ENCODE peak calls at places on chromosomes 12 and 14, in eight cellular contexts. R is vagina, Q is Peyer's patch, I is H54, E is A549, C is body of pancreas, T is transverse colon, F is suprapubic skin. S is an unnamed sample.

GRCh38 chr14:21498540-21499526 is 12.3 kb downstream of the METTL3 start:
- DNase-seq in Q (no peak), T (no peak), C (peak; percentile 23), F (no peak), I (no peak), R (no peak), E (peak; percentile 49), S (no peak)

GRCh38 chr12:51889216-51890134 is 1.6 kb downstream of the ANKRD33 start:
- DNase-seq in T (no peak), F (no peak), Q (no peak), E (no peak), C (no peak), I (no peak), R (no peak), S (no peak)

GRCh38 chr12:132222096-132222807 is 78.0 kb downstream of the NOC4L start:
- DNase-seq in F (no peak), C (peak; percentile 7), T (no peak), I (no peak), Q (peak; percentile 67), R (no peak), E (peak; percentile 52), S (no peak)

GRCh38 chr12:30180602-30181001 is 396.9 kb upstream of the TMTC1 start:
- DNase-seq in C (no peak), I (no peak), F (no peak), E (no peak), R (no peak), Q (no peak), T (no peak), S (no peak)

GRCh38 chr12:119870462-119870861 is 6.7 kb downstream of the CIT start:
- DNase-seq in F (no peak), I (no peak), R (no peak), T (no peak), C (no peak), Q (no peak), E (no peak), S (no peak)

GRCh38 chr12:88633312-88633711 is 53.0 kb upstream of the KITLG start:
- DNase-seq in C (no peak), R (no peak), F (no peak), E (no peak), Q (no peak), T (no peak), I (no peak), S (no peak)

GRCh38 chr14:51638071-51638944 is 13.4 kb upstream of the FRMD6 start:
- DNase-seq in C (no peak), E (peak; percentile 68), T (no peak), F (no peak), R (no peak), I (no peak), Q (no peak), S (no peak)

GRCh38 chr12:52687527-52688385 is 7.5 kb upstream of the KRT1 start:
- DNase-seq in C (no peak), T (peak; percentile 22), E (no peak), R (no peak), F (no peak), Q (no peak), I (no peak), S (no peak)

GRCh38 chr14:100334904-100335303 is 11.8 kb downstream of the SLC25A47 start:
- DNase-seq in R (no peak), T (no peak), C (no peak), Q (no peak), I (no peak), F (peak; percentile 48), E (no peak), S (no peak)

GRCh38 chr14:100332797-100333196 is 9.7 kb downstream of the SLC25A47 start:
- DNase-seq in C (peak; percentile 51), R (no peak), T (no peak), F (no peak), E (no peak), Q (no peak), I (no peak), S (peak; percentile 62)

GRCh38 chr14:100333311-100333710 is 10.2 kb downstream of the SLC25A47 start:
- DNase-seq in Q (no peak), R (no peak), T (no peak), F (no peak), C (no peak), E (no peak), I (no peak), S (no peak)

GRCh38 chr14:100336618-100337530 is 13.7 kb downstream of the SLC25A47 start:
- DNase-seq in R (no peak), Q (no peak), F (peak; percentile 37), E (no peak), C (no peak), T (no peak), I (no peak), S (peak; percentile 48)

DNA sequence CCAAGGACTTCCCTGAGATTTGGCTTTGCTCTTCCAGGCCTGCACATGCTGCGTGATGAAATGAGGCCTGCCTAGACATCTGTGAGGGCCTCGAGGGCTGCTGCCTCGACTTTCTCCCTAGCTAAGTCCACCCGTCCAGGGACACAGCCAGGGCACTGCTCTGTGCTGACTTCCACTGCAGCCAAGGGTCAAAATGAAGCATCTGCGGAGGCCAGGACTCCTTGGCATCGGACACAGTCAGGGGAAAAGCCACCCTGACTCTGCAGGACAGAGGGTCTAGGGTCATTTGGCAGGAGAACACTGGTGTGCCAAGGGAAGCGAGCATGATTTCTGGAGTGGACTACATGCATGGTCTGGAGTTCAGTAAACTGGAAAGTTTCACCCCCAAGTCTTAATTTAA is 10.7 kb downstream of the SLC25A47 start:
- DNase-seq in I (no peak), Q (no peak), C (no peak), T (no peak), R (no peak), E (no peak), F (no peak), S (no peak)
- TF ChIP-seq POLR2A in I (no peak), Q (no peak), C (no peak), T (no peak), R (no peak), E (no peak), F (no peak), S (no peak)

DNA sequence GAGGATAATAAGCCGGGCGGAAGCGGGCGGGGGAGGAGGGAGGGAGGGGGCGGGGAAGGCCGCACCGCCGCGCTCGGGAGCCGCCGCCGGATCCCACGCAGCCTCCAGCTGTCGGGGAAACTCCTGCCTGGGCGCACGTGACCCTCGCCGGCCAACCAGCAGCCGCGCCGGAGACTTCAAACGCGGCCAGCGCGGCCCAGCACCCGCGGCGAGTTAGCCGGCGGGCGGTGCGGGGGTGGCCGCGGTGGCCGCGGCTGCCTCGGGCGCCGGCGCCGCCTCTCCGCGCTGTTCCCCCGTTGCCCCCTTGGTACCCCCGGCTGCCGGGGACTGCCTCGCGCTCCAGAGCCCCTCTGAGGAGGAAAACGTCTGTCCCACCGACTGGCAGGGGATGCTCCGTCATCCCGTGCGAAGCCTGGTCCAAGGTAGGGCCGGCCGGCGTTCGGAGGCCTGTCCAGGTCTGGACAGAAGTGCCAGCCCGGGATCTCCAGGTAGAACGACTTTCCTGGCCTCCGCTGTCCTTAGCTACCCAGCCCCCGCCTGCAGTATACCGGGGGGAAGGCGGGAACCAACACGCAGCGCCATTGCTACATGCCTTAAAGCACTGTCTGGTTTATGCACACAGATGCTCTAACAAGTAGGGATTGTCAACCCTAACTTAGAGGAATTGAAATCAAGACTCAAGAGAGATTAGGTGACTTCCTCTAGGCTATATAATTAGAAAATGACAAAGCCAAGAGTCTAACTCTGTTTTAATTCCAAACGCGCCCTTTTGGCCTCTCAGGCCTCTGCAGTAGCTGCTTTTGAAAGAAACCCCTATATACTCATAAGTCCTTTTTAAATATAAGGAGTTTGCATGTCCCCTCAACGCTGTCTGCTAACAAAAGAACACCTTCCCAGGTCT is at the start of gene YAF2:
- DNase-seq in I (peak; percentile 95), C (peak; percentile 91), R (no peak), T (peak; percentile 93), F (peak; percentile 94), Q (peak; percentile 91), E (peak; percentile 81), S (peak; percentile 99)
- TF ChIP-seq POLR2A in I (peak; percentile 81), C (peak; percentile 39), R (peak; percentile 10), T (no peak), F (no peak), Q (peak; percentile 5), E (peak; percentile 44), S (no peak)

DNA sequence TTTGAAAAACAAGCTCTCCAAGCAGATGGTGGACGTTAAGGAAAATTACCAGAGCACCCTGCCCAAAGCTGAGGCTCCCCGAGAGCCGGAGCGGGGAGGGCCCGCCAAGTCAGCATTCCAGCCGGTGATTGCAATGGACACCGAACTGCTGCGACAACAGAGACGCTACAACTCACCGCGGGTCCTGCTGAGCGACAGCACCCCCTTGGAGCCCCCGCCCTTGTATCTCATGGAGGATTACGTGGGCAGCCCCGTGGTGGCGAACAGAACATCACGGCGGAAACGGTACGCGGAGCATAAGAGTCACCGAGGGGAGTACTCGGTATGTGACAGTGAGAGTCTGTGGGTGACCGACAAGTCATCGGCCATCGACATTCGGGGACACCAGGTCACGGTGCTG is 62.4 kb downstream of the NTF3 start:
- DNase-seq in F (no peak), E (no peak), T (no peak), R (no peak), I (no peak), C (no peak), Q (no peak), S (peak; percentile 54)
- TF ChIP-seq POLR2A in F (no peak), E (no peak), T (no peak), R (no peak), I (no peak), C (no peak), Q (no peak), S (no peak)

GRCh38 chr12:124940393-124941169 is 26.1 kb upstream of the UBC start:
- DNase-seq in T (peak; percentile 95), F (peak; percentile 97), R (no peak), E (peak; percentile 75), C (peak; percentile 89), Q (peak; percentile 93), I (peak; percentile 86), S (no peak)

GRCh38 chr12:124938066-124938465 is 23.6 kb upstream of the UBC start:
- DNase-seq in C (no peak), R (no peak), F (no peak), T (no peak), I (no peak), E (no peak), Q (no peak), S (no peak)

GRCh38 chr12:124940143-124940392 is 25.6 kb upstream of the UBC start:
- DNase-seq in I (peak; percentile 62), F (no peak), C (no peak), E (peak; percentile 81), R (no peak), T (no peak), Q (no peak), S (no peak)

GRCh38 chr12:124939428-124940142 is 25.1 kb upstream of the UBC start:
- DNase-seq in F (peak; percentile 90), I (no peak), T (peak; percentile 90), E (peak; percentile 72), C (peak; percentile 91), Q (peak; percentile 76), R (no peak), S (peak; percentile 83)

DNA sequence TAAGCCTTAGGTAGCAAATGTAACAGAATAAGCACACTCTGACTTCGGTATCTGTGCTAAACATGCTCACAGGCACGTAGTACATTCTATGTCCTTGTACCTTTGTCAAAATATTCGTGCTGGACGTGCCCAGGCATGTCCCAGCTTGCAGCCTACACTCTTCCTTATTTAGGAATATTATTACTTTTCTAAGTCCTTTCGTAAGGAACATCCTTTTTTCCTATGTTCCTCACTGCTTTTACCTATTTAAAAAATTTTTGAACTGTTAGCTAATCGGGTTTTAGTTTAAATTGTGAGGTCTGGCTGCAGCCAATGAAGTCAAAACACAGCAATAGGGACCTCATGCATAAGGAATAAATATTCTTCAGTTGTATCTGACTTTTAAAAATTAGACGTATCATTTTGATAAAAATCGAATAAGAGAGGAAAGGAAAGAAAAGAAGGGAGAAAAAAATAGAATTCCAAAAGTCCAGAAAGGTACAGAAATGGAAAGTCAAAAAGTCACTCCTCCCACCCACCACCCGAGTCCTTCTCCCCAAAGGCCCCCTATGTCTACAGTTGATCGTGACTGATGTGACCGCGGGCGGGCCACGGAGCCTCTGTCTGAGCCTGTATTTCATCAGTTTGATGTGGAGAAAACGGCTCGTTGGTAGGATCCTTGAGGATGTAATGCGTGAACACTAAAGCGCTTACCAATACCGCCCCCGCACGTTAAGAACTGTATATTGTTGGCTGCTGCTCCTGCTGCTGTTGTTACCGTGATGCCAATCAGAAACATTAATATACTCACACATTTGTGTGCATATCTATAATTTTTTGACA is 24.4 kb upstream of the UBC start:
- DNase-seq in C (peak; percentile 79), R (no peak), I (no peak), T (peak; percentile 79), F (peak; percentile 87), E (no peak), Q (peak; percentile 71), S (peak; percentile 87)
- TF ChIP-seq POLR2A in C (no peak), R (no peak), I (no peak), T (peak; percentile 5), F (no peak), E (peak; percentile 31), Q (no peak), S (peak; percentile 23)